ENCODE peak calls at places on chromosomes 3 and 15, in six cellular contexts. L, S, V, Y, C and J are unnamed samples.
A peak's percentile ranks its signal among the peaks of the same experiment; 100 is the strongest.

GRCh38 chr3:159814161-159814560 is 174.5 kb upstream of the IL12A start:
- DNase-seq in C (peak; percentile 89), Y (no peak), S (no peak), V (no peak), L (no peak), J (no peak)

GRCh38 chr3:66179813-66180212 is 41.0 kb upstream of the SLC25A26 start:
- DNase-seq in S (no peak), C (no peak), L (no peak), Y (no peak), V (no peak), J (no peak)

GRCh38 chr3:117708601-117709000 is 999.0 kb downstream of the TUSC7 start:
- DNase-seq in L (no peak), Y (no peak), S (no peak), V (no peak), C (no peak), J (no peak)

GRCh38 chr3:175852560-175852959 is 993.4 kb downstream of the NAALADL2 start:
- DNase-seq in V (no peak), Y (no peak), S (no peak), C (no peak), L (no peak), J (no peak)

GRCh38 chr3:71536376-71536965 is 47.1 kb downstream of the FOXP1 start:
- DNase-seq in V (no peak), Y (no peak), C (peak; percentile 51), L (no peak), S (no peak), J (no peak)

GRCh38 chr15:81380668-81381067 is 6.7 kb upstream of the TMC3 start:
- DNase-seq in C (no peak), V (no peak), Y (no peak), S (no peak), L (no peak), J (no peak)

GRCh38 chr15:34324933-34325332 is 12.6 kb downstream of the SLC12A6 start:
- DNase-seq in V (no peak), Y (no peak), S (no peak), C (no peak), L (no peak), J (no peak)

GRCh38 chr15:100918034-100918689 is 995 bp upstream of the LRRK1 start:
- DNase-seq in S (peak; percentile 92), L (peak; percentile 32), V (peak; percentile 90), Y (peak; percentile 56), C (peak; percentile 77), J (peak; percentile 91)

GRCh38 chr15:69855601-69856000 is 242.1 kb downstream of the TLE3 start:
- DNase-seq in Y (no peak), S (no peak), V (no peak), L (no peak), C (no peak), J (no peak)

GRCh38 chr3:194521514-194522260 is 34.9 kb upstream of the ATP13A3 start:
- DNase-seq in S (no peak), V (no peak), Y (no peak), L (no peak), C (peak; percentile 69), J (no peak)

GRCh38 chr3:115512565-115513410 is 110.5 kb upstream of the GAP43 start:
- DNase-seq in L (no peak), V (no peak), C (peak; percentile 15), S (peak; percentile 48), Y (no peak), J (peak; percentile 72)

GRCh38 chr3:42127226-42127625 is 36.1 kb downstream of the TRAK1 start:
- DNase-seq in C (no peak), S (no peak), V (no peak), L (no peak), Y (no peak), J (no peak)

GRCh38 chr15:59200560-59200959 is 6.1 kb upstream of the LDHAL6B start:
- DNase-seq in C (no peak), V (no peak), Y (no peak), L (no peak), S (no peak), J (no peak)

GRCh38 chr3:188303823-188304222 is 149.9 kb downstream of the LPP start:
- DNase-seq in S (no peak), C (no peak), V (no peak), L (no peak), Y (no peak), J (no peak)

GRCh38 chr3:69787436-69788168 is 48.3 kb downstream of the MITF start:
- DNase-seq in C (peak; percentile 66), Y (no peak), V (no peak), S (no peak), L (no peak), J (no peak)

GRCh38 chr3:113002033-113002432 is 11.2 kb downstream of the GTPBP8 start:
- DNase-seq in Y (no peak), V (no peak), L (no peak), C (no peak), S (no peak), J (no peak)

GRCh38 chr15:69951511-69952209 is 146.1 kb downstream of the TLE3 start:
- DNase-seq in V (no peak), C (no peak), Y (no peak), S (no peak), L (no peak), J (no peak)

GRCh38 chr15:39331584-39331983 is 249.3 kb upstream of the THBS1 start:
- DNase-seq in C (peak; percentile 80), V (no peak), S (no peak), Y (no peak), L (no peak), J (no peak)

GRCh38 chr3:18657858-18658820 is 233.0 kb upstream of the SATB1 start:
- DNase-seq in L (no peak), C (no peak), V (no peak), S (no peak), Y (no peak), J (no peak)

GRCh38 chr3:15287565-15288330 is 44.6 kb downstream of the SH3BP5 start:
- DNase-seq in C (no peak), V (no peak), Y (no peak), S (peak; percentile 73), L (no peak), J (no peak)

GRCh38 chr3:150861851-150862250 is 43.4 kb downstream of the MINDY4B start:
- DNase-seq in V (no peak), L (no peak), C (no peak), S (no peak), Y (no peak), J (no peak)

GRCh38 chr15:68383161-68384074 is 48.5 kb downstream of the ITGA11 start:
- DNase-seq in L (no peak), V (no peak), C (peak; percentile 43), S (no peak), Y (peak; percentile 26), J (no peak)

GRCh38 chr3:184361532-184361931 is at the start of the genes CLCN2 and POLR2H:
- DNase-seq in S (peak; percentile 61), C (peak; percentile 43), L (no peak), Y (peak; percentile 40), V (peak; percentile 82), J (peak; percentile 92)

DNA sequence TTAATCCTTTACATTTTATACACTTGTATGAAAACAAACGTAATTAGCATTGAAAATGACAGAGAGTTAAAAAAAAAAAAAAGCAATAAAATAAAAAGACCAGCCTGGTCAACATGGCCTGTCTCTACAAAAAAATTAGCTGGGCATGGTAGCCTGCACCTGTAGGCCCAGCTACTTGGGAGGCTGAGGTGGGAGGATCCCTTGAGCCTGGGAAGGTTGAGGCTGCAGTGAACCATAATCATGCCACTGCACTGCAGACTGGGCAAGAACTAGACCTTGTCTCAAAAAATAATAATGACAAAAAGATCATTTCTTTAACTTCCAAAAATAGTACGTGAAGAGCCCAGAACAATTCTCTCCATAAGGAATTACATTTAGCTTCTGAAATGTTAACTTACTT is 1.9 kb downstream of the SSR3 start:
- DNase-seq in L (no peak), S (no peak), Y (no peak), C (no peak), V (no peak), J (no peak)
- H3K4me1 ChIP-seq in L (peaks cover 58% of the 10 kb centered on the region), S (peaks cover 34% of the 10 kb centered on the region), Y (peaks cover 20% of the 10 kb centered on the region), C (peaks cover 54% of the 10 kb centered on the region), V (peaks cover 17% of the 10 kb centered on the region), J (no peaks in the 10 kb centered on the region)

DNA sequence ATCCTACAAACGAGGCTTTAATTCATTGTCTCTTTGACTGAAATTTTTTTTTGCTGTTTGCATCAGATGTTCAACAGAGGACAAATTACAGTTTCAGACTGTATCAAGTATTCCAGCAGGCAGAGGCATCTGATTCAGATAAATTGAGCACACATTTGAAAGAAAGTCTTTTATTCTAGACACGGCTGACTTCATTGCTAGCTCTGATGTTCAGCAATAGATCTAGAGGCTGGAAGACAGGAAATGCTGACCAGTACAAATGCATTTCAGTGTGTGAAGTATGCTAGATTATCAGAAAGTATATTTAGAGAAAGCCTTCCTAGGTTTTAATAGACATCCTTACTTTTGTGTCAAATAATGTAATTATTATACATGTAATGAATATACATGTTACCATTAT is 472.2 kb downstream of the NLGN1 start:
- DNase-seq in L (no peak), Y (no peak), S (no peak), V (no peak), C (no peak), J (no peak)
- H3K4me1 ChIP-seq in L (no peaks in the 10 kb centered on the region), Y (no peaks in the 10 kb centered on the region), S (no peaks in the 10 kb centered on the region), V (no peaks in the 10 kb centered on the region), C (no peaks in the 10 kb centered on the region), J (no peaks in the 10 kb centered on the region)

GRCh38 chr15:67117356-67117755 is 52.0 kb downstream of the SMAD3 start:
- DNase-seq in Y (no peak), V (no peak), C (no peak), L (no peak), S (no peak), J (no peak)

GRCh38 chr15:67118808-67119207 is 53.4 kb downstream of the SMAD3 start:
- DNase-seq in Y (no peak), V (no peak), L (no peak), C (no peak), S (no peak), J (no peak)

GRCh38 chr15:67116742-67117141 is 51.3 kb downstream of the SMAD3 start:
- DNase-seq in L (no peak), V (no peak), Y (no peak), S (no peak), C (no peak), J (no peak)

GRCh38 chr15:67114046-67114445 is 48.6 kb downstream of the SMAD3 start:
- DNase-seq in L (no peak), S (no peak), Y (no peak), C (no peak), V (peak; percentile 11), J (no peak)

GRCh38 chr15:67115567-67115966 is 50.2 kb downstream of the SMAD3 start:
- DNase-seq in L (no peak), V (no peak), S (no peak), C (no peak), Y (no peak), J (no peak)
- H3K4me1 ChIP-seq in L (peaks cover 37% of the 10 kb centered on the region), V (peaks cover 59% of the 10 kb centered on the region), S (peaks cover 63% of the 10 kb centered on the region), C (peaks cover 36% of the 10 kb centered on the region), Y (peaks cover 52% of the 10 kb centered on the region), J (peaks cover 52% of the 10 kb centered on the region)

DNA sequence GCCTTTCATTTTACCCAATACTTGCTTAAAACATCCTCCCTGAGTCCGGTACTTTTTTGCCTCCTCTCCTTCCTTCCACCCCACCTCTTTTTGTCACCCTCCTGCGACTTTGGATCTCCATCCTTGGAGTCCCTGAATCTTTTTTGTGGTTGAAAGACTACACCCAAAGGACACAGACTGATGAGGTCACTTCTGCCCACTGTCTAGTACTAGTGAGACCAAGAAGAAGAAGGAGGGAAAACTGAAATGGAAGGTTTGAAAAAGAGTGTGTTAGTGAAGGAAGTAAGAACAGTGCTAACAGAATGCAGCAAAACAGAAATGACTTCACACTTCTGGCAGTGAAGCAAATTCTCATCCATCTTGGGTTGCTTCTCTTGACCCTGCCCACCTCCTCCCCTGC is 6.6 kb downstream of the B3GNT5 start:
- DNase-seq in S (no peak), Y (no peak), C (no peak), L (no peak), V (no peak), J (no peak)
- H3K4me1 ChIP-seq in S (peaks cover 62% of the 10 kb centered on the region), Y (no peaks in the 10 kb centered on the region), C (peaks cover 36% of the 10 kb centered on the region), L (peaks cover 66% of the 10 kb centered on the region), V (peaks cover 50% of the 10 kb centered on the region), J (peaks cover 6% of the 10 kb centered on the region)

GRCh38 chr15:67114846-67115521 is 49.6 kb downstream of the SMAD3 start:
- DNase-seq in S (no peak), L (no peak), C (no peak), Y (no peak), V (peak; percentile 5), J (no peak)
- H3K4me1 ChIP-seq in S (peaks cover 63% of the 10 kb centered on the region), L (peaks cover 31% of the 10 kb centered on the region), C (peaks cover 30% of the 10 kb centered on the region), Y (peaks cover 52% of the 10 kb centered on the region), V (peaks cover 53% of the 10 kb centered on the region), J (peaks cover 34% of the 10 kb centered on the region)